ENCODE peak calls at places on chromosomes 12 and 14, in seven cellular contexts. D is WTC11, T is endothelial cell, F is endothelial cell of umbilical vein, N is stomach, H is RWPE1, M is fibroblast of lung. B is an unnamed sample.

GRCh38 chr14:48586099-48586498 is 910.7 kb upstream of the MDGA2 start:
- DNase-seq in D (no peak), T (no peak), F (no peak), N (no peak), H (no peak), M (no peak), B (no peak)

GRCh38 chr14:58978336-58978735 is 210.1 kb upstream of the DAAM1 start:
- DNase-seq in D (no peak), T (no peak), F (no peak), N (no peak), H (no peak), M (peak; percentile 53), B (no peak)

GRCh38 chr12:5807538-5808219 is 137.4 kb downstream of the ANO2 start:
- DNase-seq in D (no peak), T (no peak), F (no peak), N (no peak), H (no peak), M (peak; percentile 39), B (no peak)

GRCh38 chr14:91364524-91365270 is 52.9 kb downstream of the CCDC88C start:
- DNase-seq in D (no peak), T (no peak), F (no peak), N (no peak), H (no peak), M (no peak), B (no peak)

GRCh38 chr14:73903028-73903427 is 16.4 kb downstream of the ZNF410 start:
- DNase-seq in D (no peak), T (no peak), F (no peak), N (no peak), H (no peak), M (no peak), B (no peak)

GRCh38 chr14:59305836-59306555 is 117.5 kb downstream of the DAAM1 start:
- DNase-seq in D (no peak), T (no peak), F (peak; percentile 49), N (no peak), H (no peak), M (peak; percentile 69), B (no peak)

GRCh38 chr14:68800361-68800760 is 7.5 kb upstream of the ZFP36L1 start:
- DNase-seq in D (no peak), T (no peak), F (no peak), N (no peak), H (no peak), M (peak; percentile 47), B (no peak)

GRCh38 chr14:80624581-80624980 is 317.0 kb downstream of the CEP128 start:
- DNase-seq in D (no peak), T (no peak), F (no peak), N (no peak), H (no peak), M (peak; percentile 66), B (no peak)

GRCh38 chr14:53850714-53851296 is 105.8 kb downstream of the BMP4 start:
- DNase-seq in D (no peak), T (no peak), F (peak; percentile 56), N (no peak), H (peak; percentile 8), M (peak; percentile 82), B (no peak)

GRCh38 chr12:52912711-52913423 is 8.0 kb upstream of the KRT8 start:
- DNase-seq in D (no peak), T (no peak), F (no peak), N (peak; percentile 69), H (no peak), M (no peak), B (no peak)

GRCh38 chr14:105091335-105092123 is 26.3 kb upstream of the GPR132 start:
- DNase-seq in D (no peak), T (no peak), F (no peak), N (peak; percentile 94), H (peak; percentile 93), M (peak; percentile 38), B (peak; percentile 23)

GRCh38 chr12:62817556-62818271 is 117.2 kb downstream of the PPM1H start:
- DNase-seq in D (no peak), T (no peak), F (peak; percentile 68), N (no peak), H (no peak), M (peak; percentile 87), B (no peak)

GRCh38 chr12:124566181-124567034 is 1.0 kb downstream of the NCOR2 start:
- DNase-seq in D (peak; percentile 82), T (peak; percentile 74), F (peak; percentile 76), N (peak; percentile 88), H (peak; percentile 93), M (peak; percentile 80), B (peak; percentile 86)

GRCh38 chr14:100348253-100348729 is 25.2 kb downstream of the SLC25A47 start:
- DNase-seq in D (no peak), T (no peak), F (no peak), N (no peak), H (no peak), M (no peak), B (no peak)

GRCh38 chr12:121287267-121287954 is 9.1 kb downstream of the CAMKK2 start:
- DNase-seq in D (no peak), T (no peak), F (no peak), N (no peak), H (no peak), M (peak; percentile 22), B (no peak)

GRCh38 chr12:28958553-28959195 is 190.4 kb upstream of the FAR2 start:
- DNase-seq in D (no peak), T (no peak), F (peak; percentile 94), N (no peak), H (no peak), M (peak; percentile 81), B (no peak)

GRCh38 chr12:28961948-28962384 is 187.1 kb upstream of the FAR2 start:
- DNase-seq in D (no peak), T (no peak), F (peak; percentile 96), N (no peak), H (no peak), M (peak; percentile 51), B (no peak)

GRCh38 chr12:28966049-28966778 is 182.9 kb upstream of the FAR2 start:
- DNase-seq in D (no peak), T (no peak), F (peak; percentile 80), N (peak; percentile 80), H (no peak), M (peak; percentile 81), B (no peak)

GRCh38 chr12:28967426-28967825 is 181.7 kb upstream of the FAR2 start:
- DNase-seq in D (no peak), T (no peak), F (no peak), N (no peak), H (no peak), M (no peak), B (no peak)

DNA sequence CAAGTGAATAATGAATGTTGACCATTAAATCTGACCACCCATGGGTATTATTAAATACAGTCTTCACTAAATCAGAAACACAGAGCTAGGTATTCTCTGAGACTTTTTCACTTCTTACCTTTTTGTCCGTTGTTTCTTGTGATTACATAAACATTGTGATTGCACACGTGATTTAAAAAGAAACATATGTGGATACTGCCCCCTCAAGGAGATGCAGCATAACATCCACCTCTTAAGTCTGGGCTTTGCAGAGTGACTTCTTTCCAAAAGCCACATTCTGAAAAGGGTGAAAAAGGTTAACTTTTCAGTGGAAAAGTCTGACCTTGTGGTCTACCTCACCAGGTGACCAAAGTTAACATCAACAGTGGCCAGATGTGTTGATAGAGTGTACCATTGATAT is 185.5 kb upstream of the FAR2 start:
- DNase-seq in D (no peak), T (no peak), F (peak; percentile 69), N (no peak), H (peak; percentile 20), M (peak; percentile 45), B (no peak)
- TF ChIP-seq CTCF in D (no peak), T (peak; percentile 30), F (peak; percentile 48), N (no peak), H (no peak), M (peak; percentile 27), B (no peak)

DNA sequence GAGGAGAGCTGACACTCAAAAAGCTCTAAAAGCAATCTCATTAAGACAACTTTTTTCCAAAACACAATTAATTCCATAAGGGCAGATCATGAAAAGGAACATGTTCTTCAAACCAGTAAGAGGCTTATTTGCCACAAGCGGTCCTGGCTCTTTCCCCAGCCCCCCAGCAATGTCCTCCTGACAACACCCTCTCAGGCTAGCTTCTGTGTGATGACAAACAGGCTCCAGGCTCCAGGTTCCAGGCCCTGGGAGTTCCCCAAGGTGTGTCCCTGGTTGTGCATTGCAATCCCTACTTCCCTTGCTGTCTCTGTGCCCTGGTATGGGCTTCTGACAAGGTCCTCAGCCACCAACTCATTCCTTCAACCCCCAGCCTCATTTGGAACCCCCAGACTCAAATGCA is 8.9 kb downstream of the HVCN1 start:
- DNase-seq in D (no peak), T (no peak), F (no peak), N (no peak), H (no peak), M (no peak), B (no peak)
- TF ChIP-seq CTCF in D (no peak), T (no peak), F (no peak), N (no peak), H (no peak), M (no peak), B (no peak)

GRCh38 chr14:67137744-67138371 is 51.4 kb upstream of the GARIN2 start:
- DNase-seq in D (no peak), T (no peak), F (peak; percentile 9), N (no peak), H (peak; percentile 18), M (peak; percentile 16), B (peak; percentile 15)
- TF ChIP-seq CTCF in D (peak; percentile 12), T (peak; percentile 31), F (peak; percentile 16), N (no peak), H (peak; percentile 57), M (no peak), B (no peak)

GRCh38 chr12:89461190-89461589 is 63.4 kb downstream of the GALNT4 start:
- DNase-seq in D (no peak), T (no peak), F (peak; percentile 69), N (no peak), H (no peak), M (no peak), B (no peak)

GRCh38 chr12:89456565-89456964 is 68.0 kb downstream of the GALNT4 start:
- DNase-seq in D (no peak), T (no peak), F (no peak), N (no peak), H (no peak), M (no peak), B (no peak)

GRCh38 chr12:89464974-89465592 is 59.5 kb downstream of the GALNT4 start:
- DNase-seq in D (no peak), T (no peak), F (no peak), N (no peak), H (no peak), M (peak; percentile 61), B (no peak)

DNA sequence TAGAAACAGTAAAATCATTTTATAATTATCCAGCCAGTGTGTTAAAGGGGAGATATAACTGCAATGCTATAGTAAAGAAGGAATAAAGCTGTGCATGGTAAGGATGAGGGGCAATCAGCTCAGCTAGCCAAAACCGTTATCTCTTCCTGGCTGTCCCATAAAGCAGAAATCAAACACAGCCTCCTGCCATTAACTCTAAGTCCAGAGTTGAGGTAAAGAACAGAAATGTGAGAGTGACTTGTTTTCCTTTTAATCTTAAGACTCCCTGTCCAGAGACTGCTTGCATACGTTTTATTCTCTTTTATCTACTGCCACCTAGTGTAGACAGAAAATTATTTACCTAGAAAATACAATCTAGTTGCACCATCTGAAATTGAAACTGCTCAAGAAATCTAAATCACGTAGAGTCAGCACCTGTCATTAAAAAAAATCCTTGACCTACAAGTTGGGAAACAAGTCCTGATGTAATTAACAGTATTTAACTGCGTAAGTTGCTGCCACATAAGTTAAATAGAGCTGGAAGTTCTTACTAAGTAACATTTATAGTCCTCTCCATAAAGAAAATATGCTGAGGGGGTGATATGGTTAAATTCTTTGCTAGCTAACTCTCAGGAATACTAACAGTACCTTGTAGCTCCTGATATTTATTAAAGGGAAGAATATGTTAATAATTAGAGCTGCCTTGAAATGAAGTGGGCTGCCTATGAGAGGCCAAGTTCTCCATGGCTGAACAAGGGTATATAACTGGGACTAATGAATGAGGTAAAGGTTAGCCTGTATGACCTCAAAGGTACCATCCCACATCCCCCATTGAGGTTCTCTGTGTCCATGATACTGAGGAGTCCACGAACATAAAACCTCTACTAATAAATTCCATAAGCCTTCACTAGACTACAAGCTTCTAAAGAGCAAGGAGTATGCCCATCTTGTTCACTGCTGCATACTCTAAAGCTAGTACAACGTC is 62.7 kb downstream of the GALNT4 start:
- DNase-seq in D (no peak), T (no peak), F (peak; percentile 85), N (no peak), H (peak; percentile 59), M (peak; percentile 68), B (peak; percentile 42)
- TF ChIP-seq CTCF in D (peak; percentile 49), T (peak; percentile 64), F (no peak), N (peak; percentile 84), H (peak; percentile 56), M (peak; percentile 20), B (no peak)

B was measured in GM20000.